ENCODE peak calls at places on chromosomes 16 and 17, in five cellular contexts. D, P, G, W and N are unnamed samples.

GRCh38 chr16:71303938-71304337 is 14.7 kb upstream of the CMTR2 start:
- DNase-seq in D (no peak), P (no peak), G (no peak), W (no peak), N (no peak)

GRCh38 chr17:74390680-74391653 is 23.7 kb downstream of the GPR142 start:
- DNase-seq in D (no peak), P (no peak), G (no peak), W (no peak), N (no peak)

GRCh38 chr16:66509576-66509975 is 40.3 kb downstream of the TK2 start:
- DNase-seq in D (no peak), P (no peak), G (peak; percentile 29), W (no peak), N (peak; percentile 62)

GRCh38 chr17:1312261-1312870 is 32.9 kb downstream of the TRARG1 start:
- DNase-seq in D (no peak), P (no peak), G (no peak), W (peak; percentile 75), N (no peak)

GRCh38 chr16:60166-60565 is 6.5 kb downstream of the SNRNP25 start:
- DNase-seq in D (no peak), P (no peak), G (no peak), W (no peak), N (no peak)

GRCh38 chr17:73757324-73757942 is 113.2 kb upstream of the SDK2 start:
- DNase-seq in D (no peak), P (no peak), G (no peak), W (no peak), N (no peak)

GRCh38 chr17:13025264-13025627 is 7.4 kb upstream of the ELAC2 start:
- DNase-seq in D (no peak), P (no peak), G (no peak), W (no peak), N (peak; percentile 56)

GRCh38 chr16:76059186-76059585 is 218.0 kb upstream of the CNTNAP4 start:
- DNase-seq in D (no peak), P (no peak), G (no peak), W (no peak), N (no peak)

GRCh38 chr17:8679136-8679535 is 48.6 kb upstream of the MYH10 start:
- DNase-seq in D (no peak), P (no peak), G (no peak), W (no peak), N (peak; percentile 64)

GRCh38 chr17:9121186-9121820 is 100.0 kb downstream of the NTN1 start:
- DNase-seq in D (no peak), P (no peak), G (no peak), W (no peak), N (no peak)

GRCh38 chr16:70746708-70747424 is 54.1 kb downstream of the VAC14 start:
- DNase-seq in D (no peak), P (peak; percentile 10), G (peak; percentile 67), W (no peak), N (peak; percentile 93)

GRCh38 chr16:51062039-51062438 is 89.0 kb downstream of the SALL1 start:
- DNase-seq in D (no peak), P (no peak), G (no peak), W (no peak), N (no peak)

GRCh38 chr17:72122002-72122310 is 1.1 kb downstream of the SOX9 start:
- DNase-seq in D (no peak), P (no peak), G (no peak), W (no peak), N (no peak)

GRCh38 chr17:64036198-64036922 is 15.9 kb upstream of the ICAM2 start:
- DNase-seq in D (no peak), P (no peak), G (no peak), W (no peak), N (no peak)

GRCh38 chr16:83626204-83626603 is 181.6 kb upstream of the HSBP1 start:
- DNase-seq in D (no peak), P (no peak), G (no peak), W (no peak), N (no peak)

GRCh38 chr17:72166040-72166439 is 45.2 kb downstream of the SOX9 start:
- DNase-seq in D (no peak), P (no peak), G (no peak), W (no peak), N (no peak)

GRCh38 chr17:59331929-59332889 is 754 bp downstream of the YPEL2 start:
- DNase-seq in D (no peak), P (peak; percentile 17), G (peak; percentile 67), W (peak; percentile 78), N (no peak)

GRCh38 chr16:46972429-46972970 is 974 bp downstream of the DNAJA2 start:
- DNase-seq in D (no peak), P (peak; percentile 60), G (no peak), W (peak; percentile 55), N (no peak)

GRCh38 chr17:76925333-76925935 is 57.2 kb downstream of the MGAT5B start:
- DNase-seq in D (no peak), P (no peak), G (no peak), W (peak; percentile 68), N (no peak)

GRCh38 chr16:73034374-73034773 is 13.6 kb downstream of the ZFHX3 start:
- DNase-seq in D (no peak), P (no peak), G (no peak), W (no peak), N (no peak)

GRCh38 chr17:9615486-9615885 is 29.8 kb upstream of the USP43 start:
- DNase-seq in D (no peak), P (no peak), G (no peak), W (no peak), N (no peak)

GRCh38 chr17:77076046-77076882 is 64.5 kb upstream of the SEC14L1 start:
- DNase-seq in D (no peak), P (no peak), G (no peak), W (no peak), N (no peak)

GRCh38 chr16:81623365-81624102 is 155.6 kb upstream of the PLCG2 start:
- DNase-seq in D (no peak), P (peak; percentile 72), G (no peak), W (peak; percentile 59), N (no peak)

GRCh38 chr17:28548417-28549130 is 3.9 kb downstream of the UNC119 start:
- DNase-seq in D (no peak), P (no peak), G (no peak), W (no peak), N (no peak)

GRCh38 chr17:74245145-74245817 is 28.8 kb upstream of the DNAI2 start:
- DNase-seq in D (no peak), P (no peak), G (no peak), W (peak; percentile 56), N (no peak)

GRCh38 chr17:48241131-48241591 is 133.6 kb downstream of the SNX11 start:
- DNase-seq in D (no peak), P (no peak), G (no peak), W (no peak), N (no peak)

GRCh38 chr17:603405-604193 is 111.0 kb downstream of the VPS53 start:
- DNase-seq in D (no peak), P (no peak), G (no peak), W (no peak), N (no peak)

GRCh38 chr16:66275795-66276428 is 90.6 kb upstream of the CDH5 start:
- DNase-seq in D (no peak), P (peak; percentile 23), G (no peak), W (peak; percentile 55), N (no peak)

GRCh38 chr16:75501359-75501758 is 6.1 kb upstream of the CHST6 start:
- DNase-seq in D (no peak), P (no peak), G (no peak), W (no peak), N (no peak)

GRCh38 chr17:50658602-50659001 is 23.9 kb downstream of the ABCC3 start:
- DNase-seq in D (no peak), P (no peak), G (no peak), W (peak; percentile 76), N (no peak)
- H3K27ac ChIP-seq in D (no peak overlapping the region), P (no peak overlapping the region), G (no peak overlapping the region), W (peak overlapping the region; percentile 77), N (no peak overlapping the region)

DNA sequence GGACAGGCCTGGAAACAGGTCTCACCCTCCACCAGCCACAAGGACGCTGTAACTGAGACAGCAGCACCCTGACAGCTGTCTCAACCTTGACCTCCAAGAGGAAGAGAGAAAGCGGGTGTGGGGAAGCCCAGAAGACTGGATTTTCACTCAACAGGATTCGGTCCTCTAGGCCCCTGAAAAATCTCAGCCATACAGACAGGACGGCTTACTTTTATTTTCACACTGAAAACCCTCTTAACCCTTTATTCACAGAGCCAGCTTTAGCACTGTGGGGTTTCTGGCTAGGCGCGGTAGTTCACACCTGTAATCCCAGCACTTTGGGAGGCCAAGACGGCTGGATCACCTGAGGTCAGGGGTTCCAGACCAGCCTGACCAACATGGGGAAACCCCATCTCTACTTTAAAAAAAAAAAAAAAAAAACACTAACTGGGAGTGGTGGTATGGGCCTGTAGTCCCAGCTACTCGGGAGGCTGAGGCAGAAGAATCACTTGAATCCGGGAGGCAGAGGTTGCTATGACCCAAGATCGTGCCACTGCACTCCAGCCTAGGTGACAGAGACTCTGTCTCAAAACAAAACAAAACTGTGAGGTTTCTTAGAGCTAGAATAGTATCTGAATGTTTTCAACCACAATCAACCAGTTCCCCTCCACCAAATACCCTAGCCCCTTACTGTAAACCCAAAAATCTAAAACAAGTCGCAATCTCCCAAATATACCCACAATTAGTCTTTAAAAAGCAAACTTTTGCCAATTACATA is 5.3 kb downstream of the ANKRD11 start:
- DNase-seq in D (no peak), P (peak; percentile 64), G (no peak), W (no peak), N (no peak)
- H3K27ac ChIP-seq in D (peak overlapping the region; percentile 42), P (peak overlapping the region; percentile 47), G (no peak overlapping the region), W (no peak overlapping the region), N (no peak overlapping the region)

DNA sequence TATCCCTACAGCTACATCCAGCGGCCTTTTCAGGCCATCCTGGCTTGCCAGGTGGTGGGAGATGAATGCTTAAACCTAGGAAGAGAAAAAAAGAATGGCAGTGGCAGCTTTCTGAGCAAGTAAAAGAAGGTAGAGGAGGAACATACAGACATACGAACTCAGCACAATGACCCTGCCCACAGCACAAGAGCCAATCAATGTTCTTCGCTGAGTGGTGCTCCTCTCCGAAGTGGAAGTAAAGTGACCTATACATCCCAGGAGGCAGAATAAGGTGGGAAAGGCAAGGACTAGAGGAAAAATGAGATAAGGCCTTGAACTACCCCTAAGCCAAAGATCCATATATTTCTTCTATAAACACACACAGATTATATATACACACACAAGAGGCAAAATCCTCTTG is 28.7 kb downstream of the USP31 start:
- DNase-seq in D (no peak), P (no peak), G (no peak), W (no peak), N (no peak)
- H3K27ac ChIP-seq in D (peak overlapping the region; percentile 84), P (no peak overlapping the region), G (no peak overlapping the region), W (peak overlapping the region; percentile 60), N (peak overlapping the region; percentile 76)

DNA sequence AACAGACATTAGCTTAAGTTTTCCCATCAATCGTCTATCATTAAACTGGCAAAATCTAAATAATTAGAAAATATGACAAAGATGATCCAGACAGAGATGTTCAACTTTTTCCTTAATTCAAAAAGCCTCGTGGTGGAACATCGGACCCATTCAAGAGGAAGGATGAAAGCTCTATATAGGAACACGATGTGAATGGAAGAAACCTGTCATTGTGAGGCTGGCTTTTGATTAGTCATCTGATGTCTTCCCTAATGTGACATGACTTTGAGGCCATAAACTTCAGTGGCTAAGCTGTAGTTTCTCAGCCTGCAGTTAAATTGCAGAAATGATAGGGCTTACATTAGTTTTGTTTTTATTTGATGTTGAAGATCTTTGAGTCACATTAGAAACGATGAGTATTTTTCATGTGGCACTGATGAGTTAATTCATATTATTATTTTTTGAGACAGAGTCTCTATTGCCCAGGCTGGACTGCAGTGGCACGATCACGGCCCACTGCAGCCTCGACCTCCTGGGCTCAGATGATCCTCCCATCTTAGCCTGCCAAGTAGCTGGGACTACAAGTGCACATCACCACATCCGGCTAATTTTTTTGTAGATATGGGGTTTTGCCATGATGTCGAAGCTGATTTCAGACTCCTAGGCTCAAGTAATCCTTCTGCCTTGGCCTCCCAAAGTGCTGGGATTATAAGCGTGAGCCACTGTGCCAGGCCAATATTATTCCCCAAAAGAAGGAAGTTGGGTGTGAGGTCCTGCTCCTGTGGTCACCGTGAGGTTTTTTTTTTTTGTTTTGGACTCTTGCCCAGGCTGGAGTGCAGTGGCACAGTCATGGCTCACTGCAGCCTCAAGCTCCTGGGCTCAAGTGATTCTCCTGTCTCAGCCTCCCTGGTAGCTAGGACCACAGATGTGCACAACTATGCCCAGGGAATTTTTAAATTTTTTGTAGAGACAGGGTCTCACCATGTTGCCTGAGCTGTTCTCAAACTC is 1.3 kb downstream of the AMZ2 start:
- DNase-seq in D (no peak), P (peak; percentile 71), G (no peak), W (no peak), N (no peak)
- H3K27ac ChIP-seq in D (no peak overlapping the region), P (peak overlapping the region; percentile 90), G (peak overlapping the region; percentile 96), W (peak overlapping the region; percentile 79), N (peak overlapping the region; percentile 96)